ENCODE peak calls at places on chromosomes 2 and 18, in six cellular contexts. X is RWPE1; C is left ventricle myocardium inferior; J is GM12892; P is activated naive CD8-positive, alpha-beta T cell treated with anti-CD3 and anti-CD28 coated beads, Interleukin-2, amount 10 ng/mL, durations not matched to agents 7 days and 5 days; O is NCI-H2081. K is an unnamed sample.

GRCh38 chr18:37965572-37965970 is 400.0 kb upstream of the CELF4 start:
- DNase-seq in X (no peak), C (no peak), J (no peak), P (no peak), O (no peak), K (no peak)

GRCh38 chr2:60998628-60999545 is 18.6 kb upstream of the PEX13 start:
- DNase-seq in X (peak), C (no peak), J (peak), P (no peak), O (peak), K (peak)

GRCh38 chr2:229889023-229889422 is 32.8 kb downstream of the TRIP12 start:
- DNase-seq in X (no peak), C (no peak), J (no peak), P (no peak), O (no peak), K (no peak)

GRCh38 chr18:1663879-1664705 is 759.4 kb downstream of the ADCYAP1 start:
- DNase-seq in X (peak), C (peak), J (no peak), P (peak), O (peak), K (peak)

GRCh38 chr2:217685255-217685605 is 317.6 kb downstream of the TNS1 start:
- DNase-seq in X (peak), C (peak), J (no peak), P (no peak), O (no peak), K (no peak)

GRCh38 chr2:191366199-191366598 is 121.0 kb downstream of the MYO1B start:
- DNase-seq in X (no peak), C (no peak), J (no peak), P (no peak), O (no peak), K (no peak)

GRCh38 chr2:46564811-46565241 is 85.5 kb downstream of the TMEM247 start:
- DNase-seq in X (no peak), C (peak), J (no peak), P (no peak), O (no peak), K (no peak)

GRCh38 chr2:37635359-37636208 is 35.9 kb downstream of the CDC42EP3 start:
- DNase-seq in X (peak), C (no peak), J (no peak), P (no peak), O (no peak), K (no peak)

GRCh38 chr2:68690851-68691250 is 43.8 kb upstream of the ARHGAP25 start:
- DNase-seq in X (no peak), C (no peak), J (no peak), P (no peak), O (no peak), K (no peak)

GRCh38 chr2:178069551-178069950 is 3.0 kb downstream of the PDE11A start:
- DNase-seq in X (no peak), C (no peak), J (no peak), P (no peak), O (no peak), K (no peak)

GRCh38 chr2:138922973-138923563 is 142.9 kb upstream of the NXPH2 start:
- DNase-seq in X (peak), C (no peak), J (no peak), P (no peak), O (peak), K (peak)

GRCh38 chr2:26312471-26312870 is 33.5 kb upstream of the SELENOI start:
- DNase-seq in X (peak), C (no peak), J (no peak), P (no peak), O (no peak), K (no peak)

GRCh38 chr2:133312335-133312734 is 255.9 kb downstream of the NCKAP5 start:
- DNase-seq in X (no peak), C (no peak), J (no peak), P (no peak), O (no peak), K (no peak)

GRCh38 chr2:100041385-100041784 is 101.0 kb downstream of the AFF3 start:
- DNase-seq in X (no peak), C (no peak), J (no peak), P (no peak), O (no peak), K (no peak)

K was measured in COLO829.